ENCODE peak calls at places on chromosome X, in six cellular contexts. X, M, G, Q, W and F are unnamed samples.

GRCh38 chrX:119186763-119187162 is 49.3 kb upstream of the PGRMC1 start:
- DNase-seq in X (no peak), M (no peak), G (no peak), Q (no peak), W (peak; percentile 3), F (no peak)

GRCh38 chrX:53294024-53294648 is 12.8 kb upstream of the IQSEC2 start:
- DNase-seq in X (no peak), M (no peak), G (peak; percentile 26), Q (no peak), W (peak; percentile 20), F (no peak)

GRCh38 chrX:50718791-50719190 is 95.2 kb downstream of the SHROOM4 start:
- DNase-seq in X (no peak), M (no peak), G (peak; percentile 63), Q (no peak), W (no peak), F (no peak)

GRCh38 chrX:100654256-100654655 is 10.3 kb downstream of the SRPX2 start:
- DNase-seq in X (no peak), M (no peak), G (peak; percentile 32), Q (no peak), W (peak; percentile 81), F (no peak)

GRCh38 chrX:138858438-138858837 is 146.9 kb upstream of the FGF13 start:
- DNase-seq in X (no peak), M (peak; percentile 0), G (peak; percentile 1), Q (no peak), W (no peak), F (no peak)

GRCh38 chrX:96770315-96770714 is 85.7 kb downstream of the DIAPH2 start:
- DNase-seq in X (no peak), M (no peak), G (peak; percentile 18), Q (no peak), W (peak; percentile 0), F (no peak)

GRCh38 chrX:24184018-24184417 is 34.5 kb downstream of the ZFX start:
- DNase-seq in X (no peak), M (no peak), G (no peak), Q (no peak), W (no peak), F (no peak)

GRCh38 chrX:13897571-13897970 is 80.7 kb upstream of the GPM6B start:
- DNase-seq in X (no peak), M (no peak), G (no peak), Q (no peak), W (no peak), F (no peak)

GRCh38 chrX:52574416-52575275 is 57.8 kb upstream of the XAGE1B start:
- DNase-seq in X (no peak), M (peak; percentile 18), G (peak; percentile 61), Q (no peak), W (peak; percentile 68), F (peak; percentile 32)

GRCh38 chrX:2395261-2395850 is 105.4 kb downstream of the DHRSX start:
- DNase-seq in X (no peak), M (no peak), G (no peak), Q (no peak), W (no peak), F (no peak)

GRCh38 chrX:2632533-2633504 is 58.3 kb upstream of the CD99 start:
- DNase-seq in X (no peak), M (no peak), G (no peak), Q (no peak), W (no peak), F (no peak)

GRCh38 chrX:45619290-45619689 is 418.6 kb upstream of the DIPK2B start:
- DNase-seq in X (no peak), M (no peak), G (peak; percentile 28), Q (no peak), W (peak; percentile 44), F (no peak)

GRCh38 chrX:106286053-106286650 is 118.0 kb downstream of the PWWP3B start:
- DNase-seq in X (no peak), M (no peak), G (no peak), Q (no peak), W (no peak), F (no peak)

GRCh38 chrX:150238656-150239382 is 124.3 kb upstream of the MAMLD1 start:
- DNase-seq in X (no peak), M (no peak), G (no peak), Q (no peak), W (no peak), F (peak; percentile 25)

GRCh38 chrX:40172980-40173661 is 75.4 kb upstream of the BCOR start:
- DNase-seq in X (no peak), M (no peak), G (no peak), Q (no peak), W (no peak), F (no peak)

GRCh38 chrX:920234-920799 is 289.7 kb downstream of the SHOX start:
- DNase-seq in X (no peak), M (no peak), G (no peak), Q (no peak), W (no peak), F (peak; percentile 21)

GRCh38 chrX:137428777-137429564 is 137.0 kb upstream of the ZIC3 start:
- DNase-seq in X (no peak), M (peak; percentile 12), G (no peak), Q (no peak), W (no peak), F (no peak)